ENCODE peak calls at places on chromosome 21, in four cellular contexts. S, N, Y and M are unnamed samples.

GRCh38 chr21:36904093-36904666 is 62.3 kb downstream of the HLCS start:
- DNase-seq in S (no peak), N (no peak), Y (no peak), M (no peak)

GRCh38 chr21:29091032-29091431 is 17.6 kb upstream of the CCT8 start:
- DNase-seq in Y (no peak), S (no peak), N (peak; percentile 87), M (no peak)

GRCh38 chr21:16079830-16080229 is 350.0 kb downstream of the USP25 start:
- DNase-seq in N (peak; percentile 97), Y (no peak), S (no peak), M (no peak)

GRCh38 chr21:17003763-17004373 is 509.0 kb upstream of the CXADR start:
- DNase-seq in N (peak; percentile 93), Y (no peak), S (no peak), M (no peak)

GRCh38 chr21:37207441-37208009 is 59.6 kb downstream of the VPS26C start:
- DNase-seq in S (no peak), Y (peak; percentile 66), N (peak; percentile 40), M (peak; percentile 57)

GRCh38 chr21:43369124-43369523 is 57.8 kb downstream of the SIK1 start:
- DNase-seq in Y (no peak), S (no peak), N (no peak), M (peak; percentile 52)

GRCh38 chr21:43874085-43874785 is 9.2 kb downstream of the AGPAT3 start:
- DNase-seq in Y (no peak), N (no peak), S (no peak), M (no peak)

GRCh38 chr21:42661688-42662429 is 8.4 kb downstream of the PDE9A start:
- DNase-seq in S (no peak), Y (no peak), N (no peak), M (no peak)

DNA sequence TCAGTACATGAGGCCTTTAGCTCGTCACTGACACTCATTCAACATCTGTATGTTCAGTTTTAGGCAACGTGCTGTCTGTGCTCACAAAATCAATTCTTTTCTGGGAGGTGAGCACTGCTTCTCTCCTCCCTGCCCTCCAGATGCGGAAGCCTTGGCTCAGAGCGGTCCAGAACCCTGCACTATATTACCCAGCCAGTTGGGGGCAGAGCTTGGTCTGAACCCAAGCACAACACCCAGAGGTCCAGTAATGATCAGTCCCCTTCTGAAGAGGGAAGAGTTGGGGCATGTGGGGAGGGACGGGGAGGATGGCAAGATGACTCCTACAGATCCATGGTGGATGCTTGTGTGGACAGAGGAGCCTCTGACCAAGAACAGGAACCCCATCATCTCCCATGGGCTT is 5.6 kb upstream of the DSCAM start:
- DNase-seq in N (no peak), Y (no peak), S (no peak), M (no peak)
- TF ChIP-seq CTCF in N (no peak), Y (no peak), S (no peak), M (no peak)

DNA sequence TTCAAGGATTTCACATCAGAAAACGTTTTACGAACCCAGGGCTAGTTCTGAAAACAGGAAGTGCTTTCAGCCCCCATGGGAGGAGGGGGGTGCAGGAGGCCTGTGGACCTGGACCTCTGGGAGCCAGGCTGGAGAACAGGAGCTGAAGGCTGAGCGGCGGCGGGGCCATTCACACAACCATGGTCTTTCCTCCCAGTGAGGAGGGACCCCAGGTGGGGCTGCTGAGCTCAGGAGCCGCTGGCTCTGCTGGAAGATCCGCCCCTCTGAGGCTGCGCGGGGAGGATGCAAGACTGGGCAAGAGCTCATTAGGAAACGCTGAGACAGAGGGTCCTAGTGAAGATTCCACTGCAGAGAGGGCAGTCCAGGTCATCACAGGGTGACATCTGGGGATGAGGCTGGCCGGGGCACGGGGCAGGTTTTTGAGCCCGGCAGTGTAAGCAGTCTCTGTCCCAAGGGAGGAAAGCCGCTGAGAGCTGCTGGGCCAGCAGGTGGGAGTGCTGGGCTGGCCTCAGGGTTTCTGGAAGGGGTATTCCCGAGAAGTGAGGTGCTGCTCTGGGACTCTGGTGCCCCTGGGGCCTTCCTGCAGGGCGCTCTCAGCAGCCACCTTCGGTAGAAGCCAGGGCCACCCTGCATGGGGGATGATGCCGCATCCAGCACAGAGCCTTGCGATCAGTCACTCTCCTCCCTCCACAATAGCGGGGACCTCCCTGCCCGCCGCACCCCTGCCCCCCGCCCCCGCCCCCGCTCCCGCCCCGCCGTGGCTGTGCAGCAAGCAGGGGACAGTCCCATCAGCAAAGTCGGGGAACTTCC is 7.5 kb downstream of the MX2 start:
- DNase-seq in N (no peak), Y (no peak), S (peak; percentile 49), M (peak; percentile 68)
- TF ChIP-seq CTCF in N (peak; percentile 19), Y (peak; percentile 16), S (no peak), M (no peak)

GRCh38 chr21:23740463-23740862 is 1866.8 kb downstream of the MRPL39 start:
- DNase-seq in N (no peak), S (no peak), Y (no peak), M (no peak)
- TF ChIP-seq CTCF in N (no peak), S (no peak), Y (no peak), M (no peak)

GRCh38 chr21:35814858-35815619 is 245.3 kb downstream of the SETD4 start:
- DNase-seq in N (peak; percentile 61), Y (no peak), S (no peak), M (no peak)

GRCh38 chr21:35812679-35813078 is 247.6 kb downstream of the SETD4 start:
- DNase-seq in N (no peak), S (no peak), Y (no peak), M (no peak)

GRCh38 chr21:35811115-35811806 is 249.1 kb downstream of the SETD4 start:
- DNase-seq in Y (no peak), S (no peak), N (no peak), M (no peak)

DNA sequence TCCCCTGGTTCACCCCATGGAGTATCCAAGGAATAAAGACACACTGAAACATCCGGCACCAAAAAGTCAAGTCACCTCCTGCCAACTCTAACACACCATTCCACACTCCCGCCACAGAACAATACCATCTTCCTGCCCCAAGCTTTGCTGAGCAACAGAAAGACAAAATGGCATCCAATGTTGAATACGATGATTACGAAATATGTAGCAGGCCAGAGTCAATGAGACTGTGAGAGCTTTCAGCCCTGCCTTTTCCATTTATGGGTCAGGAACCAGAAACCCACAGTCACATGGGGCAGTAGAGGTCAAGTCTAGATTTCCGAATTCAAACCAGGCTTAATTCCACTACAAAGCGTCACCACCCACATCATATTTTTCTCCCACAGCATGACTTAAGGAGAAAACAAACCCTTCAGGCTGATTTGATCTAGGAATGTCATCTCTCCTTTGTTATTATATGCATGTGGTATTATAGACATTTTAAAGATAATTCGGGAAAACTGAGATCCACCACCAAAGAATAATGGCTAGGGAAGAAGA is 249.8 kb downstream of the SETD4 start:
- DNase-seq in Y (no peak), N (no peak), S (no peak), M (no peak)
- TF ChIP-seq CTCF in Y (no peak), N (no peak), S (no peak), M (no peak)

GRCh38 chr21:41643246-41643966 is 123.4 kb downstream of the RIPK4 start:
- DNase-seq in N (no peak), S (no peak), Y (no peak), M (no peak)
- TF ChIP-seq CTCF in N (no peak), S (no peak), Y (no peak), M (no peak)

GRCh38 chr21:38795475-38795874 is 10.3 kb upstream of the ETS2 start:
- DNase-seq in S (no peak), Y (no peak), N (no peak), M (no peak)
- TF ChIP-seq CTCF in S (no peak), Y (no peak), N (no peak), M (no peak)